ENCODE peak calls at places on chromosomes 11 and 22, in six cellular contexts. M is SW 1271; P is stimulated activated CD8-positive, alpha-beta memory T cell treated with anti-CD3 and anti-CD28 coated beads, Interleukin-7, amount 100 ng/mL, for 24 hours; O is NCI-H1105 treated with DMSO at 0.1 percent for 48 hours; E is NCI-H345; T is amniotic stem cell. U is an unnamed sample.

GRCh38 chr11:120715239-120715638 is 203.7 kb downstream of the GRIK4 start:
- DNase-seq in T (no peak), O (no peak), P (no peak), M (no peak), E (no peak), U (no peak)

GRCh38 chr11:102653744-102654291 is 28.7 kb upstream of the MMP20 start:
- DNase-seq in M (no peak), O (no peak), P (no peak), T (no peak), E (no peak), U (no peak)

GRCh38 chr11:78415338-78415737 is 2.3 kb downstream of the GAB2 start:
- DNase-seq in P (no peak), O (no peak), E (no peak), M (no peak), T (no peak), U (no peak)

GRCh38 chr11:122517403-122518379 is 137.8 kb upstream of the UBASH3B start:
- DNase-seq in O (no peak), E (no peak), P (no peak), M (no peak), T (no peak), U (no peak)

GRCh38 chr22:39309881-39310714 is 9.3 kb downstream of the RPL3 start:
- DNase-seq in P (no peak), M (no peak), E (no peak), O (no peak), T (no peak), U (no peak)

GRCh38 chr11:9150944-9151343 is 59.5 kb upstream of the SCUBE2 start:
- DNase-seq in M (no peak), P (no peak), O (no peak), E (no peak), T (no peak), U (no peak)

GRCh38 chr11:86954288-86955110 is 696 bp downstream of the FZD4 start:
- DNase-seq in P (no peak), E (peak; percentile 29), T (no peak), O (no peak), M (no peak), U (no peak)

GRCh38 chr11:34915136-34916013 is 804 bp downstream of the APIP start:
- DNase-seq in T (no peak), O (peak; percentile 63), E (peak; percentile 56), P (peak; percentile 4), M (no peak), U (no peak)

GRCh38 chr22:24460418-24461089 is 33.2 kb downstream of the ADORA2A start:
- DNase-seq in E (no peak), O (no peak), M (no peak), P (no peak), T (no peak), U (no peak)

GRCh38 chr22:30574095-30574981 is at the start of gene GAL3ST1:
- DNase-seq in O (peak; percentile 18), T (no peak), P (no peak), E (no peak), M (no peak), U (no peak)

GRCh38 chr22:28116261-28116673 is 197.2 kb upstream of the PITPNB start:
- DNase-seq in O (no peak), E (no peak), P (no peak), T (peak; percentile 44), M (no peak), U (peak; percentile 35)

GRCh38 chr11:112581747-112582146 is 321.1 kb upstream of the PLET1 start:
- DNase-seq in E (no peak), P (no peak), M (no peak), O (no peak), T (no peak), U (no peak)

GRCh38 chr22:42357634-42358296 is 74.4 kb downstream of the NFAM1 start:
- DNase-seq in E (no peak), P (no peak), M (no peak), O (no peak), T (no peak), U (no peak)

GRCh38 chr11:12508151-12508740 is 130.9 kb downstream of the PARVA start:
- DNase-seq in M (no peak), O (no peak), P (no peak), T (peak; percentile 79), E (no peak), U (peak; percentile 74)

GRCh38 chr22:39125622-39126021 is 26.9 kb downstream of the CBX7 start:
- DNase-seq in T (no peak), O (no peak), M (no peak), E (no peak), P (no peak), U (no peak)

GRCh38 chr22:39236321-39237275 is 8.2 kb downstream of the PDGFB start:
- DNase-seq in P (no peak), T (no peak), O (peak; percentile 78), M (no peak), E (peak; percentile 83), U (no peak)

GRCh38 chr11:69242583-69242940 is 51.4 kb upstream of the MYEOV start:
- DNase-seq in O (no peak), T (no peak), P (no peak), M (no peak), E (no peak), U (no peak)

GRCh38 chr11:57983211-57983610 is 40.5 kb upstream of the OR9Q1 start:
- DNase-seq in O (no peak), T (no peak), M (no peak), E (no peak), P (no peak), U (no peak)

GRCh38 chr11:35088676-35089075 is 50.3 kb upstream of the CD44 start:
- DNase-seq in M (no peak), T (no peak), O (no peak), E (no peak), P (no peak), U (no peak)

GRCh38 chr11:29395555-29396072 is 621.2 kb downstream of the KCNA4 start:
- DNase-seq in O (no peak), E (no peak), T (no peak), P (no peak), M (no peak), U (no peak)

GRCh38 chr11:73833067-73833466 is 43.6 kb downstream of the COA4 start:
- DNase-seq in E (no peak), O (no peak), P (no peak), T (no peak), M (no peak), U (no peak)

GRCh38 chr11:64760759-64761417 is 1.1 kb upstream of the PYGM start:
- DNase-seq in M (no peak), T (no peak), P (no peak), E (no peak), O (no peak), U (no peak)

GRCh38 chr11:46458491-46458890 is 66.9 kb upstream of the CHRM4 start:
- DNase-seq in P (no peak), O (no peak), E (no peak), M (no peak), T (no peak), U (no peak)

GRCh38 chr11:679271-680207 is 15.5 kb downstream of the DEAF1 start:
- DNase-seq in M (no peak), O (no peak), E (no peak), T (no peak), P (no peak), U (no peak)

U was measured in HFF-Myc.